ENCODE peak calls at places on chromosome 6, in five cellular contexts. One of them, this sample, is unnamed.
A peak's percentile ranks its signal among the peaks of the same experiment; 100 is the strongest.

GRCh38 chr6:112983741-112984221 is 636.7 kb downstream of the RFPL4B start:
- DNase-seq in NCI-H510A treated with DMSO at 0.1 percent for 48 hours: no peak
- DNase-seq in activated T-cell treated with anti-CD3 and anti-CD28 coated beads, Interleukin-2, amount 50 U/mL, for 72 hours: no peak
- DNase-seq in skeletal muscle cell: peak; percentile 45
- DNase-seq in neural progenitor cell: no peak
- DNase-seq in this sample: no peak

GRCh38 chr6:144284474-144284752 is 722 bp upstream of the UTRN start:
- DNase-seq in NCI-H510A treated with DMSO at 0.1 percent for 48 hours: no peak
- DNase-seq in skeletal muscle cell: no peak
- DNase-seq in neural progenitor cell: no peak
- DNase-seq in activated T-cell treated with anti-CD3 and anti-CD28 coated beads, Interleukin-2, amount 50 U/mL, for 72 hours: no peak
- DNase-seq in this sample: no peak

GRCh38 chr6:125899726-125900182 is 56.8 kb upstream of the HINT3 start:
- DNase-seq in NCI-H510A treated with DMSO at 0.1 percent for 48 hours: no peak
- DNase-seq in skeletal muscle cell: no peak
- DNase-seq in activated T-cell treated with anti-CD3 and anti-CD28 coated beads, Interleukin-2, amount 50 U/mL, for 72 hours: no peak
- DNase-seq in neural progenitor cell: peak; percentile 4
- DNase-seq in this sample: no peak

GRCh38 chr6:12160350-12160749 is 129.8 kb upstream of the EDN1 start:
- DNase-seq in neural progenitor cell: no peak
- DNase-seq in NCI-H510A treated with DMSO at 0.1 percent for 48 hours: no peak
- DNase-seq in activated T-cell treated with anti-CD3 and anti-CD28 coated beads, Interleukin-2, amount 50 U/mL, for 72 hours: no peak
- DNase-seq in skeletal muscle cell: peak; percentile 57
- DNase-seq in this sample: no peak

GRCh38 chr6:9138856-9139426 is 703.6 kb upstream of the SLC35B3 start:
- DNase-seq in NCI-H510A treated with DMSO at 0.1 percent for 48 hours: no peak
- DNase-seq in skeletal muscle cell: no peak
- DNase-seq in activated T-cell treated with anti-CD3 and anti-CD28 coated beads, Interleukin-2, amount 50 U/mL, for 72 hours: no peak
- DNase-seq in neural progenitor cell: no peak
- DNase-seq in this sample: no peak

GRCh38 chr6:128710305-128710704 is 172.6 kb upstream of the LAMA2 start:
- DNase-seq in NCI-H510A treated with DMSO at 0.1 percent for 48 hours: no peak
- DNase-seq in activated T-cell treated with anti-CD3 and anti-CD28 coated beads, Interleukin-2, amount 50 U/mL, for 72 hours: no peak
- DNase-seq in skeletal muscle cell: peak; percentile 13
- DNase-seq in neural progenitor cell: no peak
- DNase-seq in this sample: no peak

GRCh38 chr6:30740993-30741784 is 1.3 kb downstream of the FLOT1 start:
- DNase-seq in neural progenitor cell: no peak
- DNase-seq in activated T-cell treated with anti-CD3 and anti-CD28 coated beads, Interleukin-2, amount 50 U/mL, for 72 hours: no peak
- DNase-seq in NCI-H510A treated with DMSO at 0.1 percent for 48 hours: no peak
- DNase-seq in skeletal muscle cell: no peak
- DNase-seq in this sample: no peak

GRCh38 chr6:167211870-167212715 is 54.3 kb upstream of the GPR31 start:
- DNase-seq in activated T-cell treated with anti-CD3 and anti-CD28 coated beads, Interleukin-2, amount 50 U/mL, for 72 hours: peak; percentile 15
- DNase-seq in neural progenitor cell: no peak
- DNase-seq in NCI-H510A treated with DMSO at 0.1 percent for 48 hours: no peak
- DNase-seq in skeletal muscle cell: no peak
- DNase-seq in this sample: no peak

GRCh38 chr6:63351995-63352586 is 32.3 kb upstream of the LGSN start:
- DNase-seq in skeletal muscle cell: peak; percentile 39
- DNase-seq in NCI-H510A treated with DMSO at 0.1 percent for 48 hours: peak; percentile 6
- DNase-seq in neural progenitor cell: no peak
- DNase-seq in activated T-cell treated with anti-CD3 and anti-CD28 coated beads, Interleukin-2, amount 50 U/mL, for 72 hours: no peak
- DNase-seq in this sample: no peak

GRCh38 chr6:95352064-95352463 is 225.3 kb upstream of the MANEA start:
- DNase-seq in NCI-H510A treated with DMSO at 0.1 percent for 48 hours: no peak
- DNase-seq in skeletal muscle cell: peak; percentile 5
- DNase-seq in activated T-cell treated with anti-CD3 and anti-CD28 coated beads, Interleukin-2, amount 50 U/mL, for 72 hours: no peak
- DNase-seq in neural progenitor cell: no peak
- DNase-seq in this sample: no peak

GRCh38 chr6:72850469-72850868 is 228.6 kb downstream of the KCNQ5 start:
- DNase-seq in activated T-cell treated with anti-CD3 and anti-CD28 coated beads, Interleukin-2, amount 50 U/mL, for 72 hours: no peak
- DNase-seq in skeletal muscle cell: no peak
- DNase-seq in NCI-H510A treated with DMSO at 0.1 percent for 48 hours: peak; percentile 67
- DNase-seq in neural progenitor cell: no peak
- DNase-seq in this sample: no peak

GRCh38 chr6:10586302-10586701 is 65.2 kb downstream of the GCNT2 start:
- DNase-seq in NCI-H510A treated with DMSO at 0.1 percent for 48 hours: no peak
- DNase-seq in neural progenitor cell: peak; percentile 39
- DNase-seq in skeletal muscle cell: no peak
- DNase-seq in activated T-cell treated with anti-CD3 and anti-CD28 coated beads, Interleukin-2, amount 50 U/mL, for 72 hours: no peak
- DNase-seq in this sample: no peak

GRCh38 chr6:29553268-29554057 is 6.1 kb downstream of the UBD start:
- DNase-seq in activated T-cell treated with anti-CD3 and anti-CD28 coated beads, Interleukin-2, amount 50 U/mL, for 72 hours: peak; percentile 30
- DNase-seq in skeletal muscle cell: peak; percentile 31
- DNase-seq in NCI-H510A treated with DMSO at 0.1 percent for 48 hours: no peak
- DNase-seq in neural progenitor cell: peak; percentile 92
- DNase-seq in this sample: no peak